ENCODE peak calls at places on chromosomes 2 and 18, in six cellular contexts. J is NCI-H510A treated with DMSO at 0.1 percent for 48 hours; D is T-helper 2 cell; H is GM10248; F is Caki2; W is activated naive CD4-positive, alpha-beta T cell. R is an unnamed sample.

GRCh38 chr18:74284501-74285004 is 7.2 kb downstream of the CYB5A start:
- DNase-seq in J (peak), D (no peak), H (peak), F (no peak), W (no peak), R (no peak)

GRCh38 chr18:48924621-48925601 is 25.9 kb downstream of the SMAD7 start:
- DNase-seq in J (no peak), D (no peak), H (no peak), F (no peak), W (no peak), R (no peak)

GRCh38 chr2:179711375-179711774 is 150.0 kb downstream of the ZNF385B start:
- DNase-seq in J (no peak), D (no peak), H (no peak), F (no peak), W (no peak), R (no peak)

GRCh38 chr2:206212673-206213513 is 53.2 kb downstream of the EEF1B2 start:
- DNase-seq in J (no peak), D (no peak), H (no peak), F (no peak), W (no peak), R (no peak)

GRCh38 chr2:64797881-64798590 is 144.3 kb upstream of the SERTAD2 start:
- DNase-seq in J (peak), D (no peak), H (no peak), F (peak), W (no peak), R (no peak)

GRCh38 chr2:231065966-231066365 is 9.3 kb downstream of the PSMD1 start:
- DNase-seq in J (no peak), D (no peak), H (no peak), F (no peak), W (no peak), R (no peak)

GRCh38 chr2:225270861-225271260 is 128.6 kb upstream of the NYAP2 start:
- DNase-seq in J (peak), D (no peak), H (peak), F (peak), W (no peak), R (peak)

GRCh38 chr2:30355306-30355705 is 91.7 kb upstream of the LCLAT1 start:
- DNase-seq in J (no peak), D (no peak), H (no peak), F (no peak), W (no peak), R (no peak)

GRCh38 chr2:108971661-108972566 is 17.1 kb downstream of the EDAR start:
- DNase-seq in J (no peak), D (no peak), H (no peak), F (peak), W (no peak), R (no peak)

GRCh38 chr2:238418196-238418998 is 8.3 kb upstream of the ASB1 start:
- DNase-seq in J (no peak), D (no peak), H (no peak), F (no peak), W (no peak), R (no peak)

GRCh38 chr2:143553261-143553660 is 424.0 kb downstream of the ARHGAP15 start:
- DNase-seq in J (no peak), D (no peak), H (no peak), F (no peak), W (no peak), R (no peak)

GRCh38 chr2:10414000-10414451 is 34.1 kb downstream of the ODC1 start:
- DNase-seq in J (peak), D (no peak), H (peak), F (no peak), W (no peak), R (no peak)

GRCh38 chr2:18599509-18600254 is 10.3 kb upstream of the NT5C1B start:
- DNase-seq in J (no peak), D (no peak), H (no peak), F (no peak), W (no peak), R (no peak)

GRCh38 chr2:73250872-73251846 is 17.1 kb downstream of the CCT7 start:
- DNase-seq in J (no peak), D (no peak), H (no peak), F (no peak), W (no peak), R (no peak)

GRCh38 chr18:52869942-52870907 is 530.2 kb downstream of the DCC start:
- DNase-seq in J (no peak), D (no peak), H (no peak), F (no peak), W (no peak), R (no peak)

GRCh38 chr18:80159713-80160636 is 50.9 kb downstream of the ADNP2 start:
- DNase-seq in J (no peak), D (no peak), H (peak), F (no peak), W (no peak), R (no peak)

GRCh38 chr2:188293601-188294482 is 2.2 kb downstream of the GULP1 start:
- DNase-seq in J (peak), D (no peak), H (no peak), F (peak), W (no peak), R (no peak)

GRCh38 chr18:28183418-28184078 is 6.6 kb upstream of the CDH2 start:
- DNase-seq in J (no peak), D (no peak), H (no peak), F (no peak), W (no peak), R (no peak)

GRCh38 chr2:74512744-74513604 is 1.3 kb upstream of the TLX2 start:
- DNase-seq in J (no peak), D (no peak), H (no peak), F (no peak), W (no peak), R (no peak)

GRCh38 chr18:48151421-48152095 is 221.1 kb upstream of the SMAD2 start:
- DNase-seq in J (no peak), D (no peak), H (no peak), F (peak), W (no peak), R (no peak)

GRCh38 chr2:141386168-141386567 is 744.6 kb downstream of the LRP1B start:
- DNase-seq in J (no peak), D (no peak), H (no peak), F (no peak), W (no peak), R (no peak)

GRCh38 chr2:96538487-96539214 is 2.1 kb downstream of the ARID5A start:
- DNase-seq in J (no peak), D (peak), H (peak), F (no peak), W (peak), R (peak)

GRCh38 chr18:2913398-2914005 is 66.7 kb downstream of the EMILIN2 start:
- DNase-seq in J (no peak), D (no peak), H (no peak), F (no peak), W (no peak), R (no peak)